ENCODE peak calls at places on chromosomes 6 and 20, in four cellular contexts. X, N, G and Z are unnamed samples.

GRCh38 chr6:41748542-41748941 is 1.3 kb upstream of the PGC start:
- DNase-seq in X (no peak), N (no peak), G (no peak), Z (no peak)

GRCh38 chr20:49351775-49352174 is 73.9 kb upstream of the ZNFX1 start:
- DNase-seq in X (no peak), N (no peak), G (no peak), Z (no peak)

GRCh38 chr6:12479885-12480284 is 189.7 kb downstream of the EDN1 start:
- DNase-seq in X (no peak), N (no peak), G (no peak), Z (peak; percentile 42)

GRCh38 chr6:51529240-51529639 is 558.2 kb downstream of the PKHD1 start:
- DNase-seq in X (no peak), N (no peak), G (no peak), Z (no peak)

GRCh38 chr6:4649728-4650127 is 126.5 kb upstream of the CDYL start:
- DNase-seq in X (no peak), N (no peak), G (no peak), Z (peak; percentile 58)

GRCh38 chr6:132126150-132126549 is 175.0 kb upstream of the CCN2 start:
- DNase-seq in X (no peak), N (no peak), G (no peak), Z (no peak)

GRCh38 chr20:31908016-31908415 is 37.6 kb downstream of the TTLL9 start:
- DNase-seq in X (no peak), N (no peak), G (no peak), Z (no peak)

GRCh38 chr6:134315974-134316391 is 1.9 kb downstream of the SGK1 start:
- DNase-seq in X (no peak), N (no peak), G (no peak), Z (no peak)

GRCh38 chr20:63592661-63593060 is 18.6 kb upstream of the HELZ2 start:
- DNase-seq in X (no peak), N (no peak), G (no peak), Z (no peak)

GRCh38 chr6:76275746-76276145 is 203.3 kb upstream of the IMPG1 start:
- DNase-seq in X (no peak), N (no peak), G (no peak), Z (no peak)

GRCh38 chr20:4091332-4092135 is 76.2 kb upstream of the RNF24 start:
- DNase-seq in X (peak; percentile 65), N (peak; percentile 74), G (peak; percentile 56), Z (peak; percentile 72)

GRCh38 chr6:169902604-169903003 is 151.2 kb downstream of the ERMARD start:
- DNase-seq in X (no peak), N (no peak), G (no peak), Z (no peak)

GRCh38 chr6:142853244-142854180 is 91.5 kb downstream of the HIVEP2 start:
- DNase-seq in X (no peak), N (no peak), G (no peak), Z (no peak)

GRCh38 chr6:161021978-161022743 is 30.6 kb downstream of the MAP3K4 start:
- DNase-seq in X (no peak), N (no peak), G (no peak), Z (no peak)

GRCh38 chr6:15137086-15137485 is 108.8 kb upstream of the JARID2 start:
- DNase-seq in X (no peak), N (no peak), G (no peak), Z (no peak)

GRCh38 chr20:52383995-52384621 is 192.5 kb upstream of the ZFP64 start:
- DNase-seq in X (no peak), N (no peak), G (no peak), Z (no peak)

GRCh38 chr6:122568865-122569264 is 41.3 kb upstream of the PKIB start:
- DNase-seq in X (no peak), N (peak; percentile 70), G (no peak), Z (no peak)

GRCh38 chr20:57968111-57968510 is 258.3 kb upstream of the PMEPA1 start:
- DNase-seq in X (no peak), N (no peak), G (no peak), Z (no peak)

GRCh38 chr6:121437861-121438651 is 2.6 kb downstream of the GJA1 start:
- DNase-seq in X (no peak), N (no peak), G (no peak), Z (peak; percentile 48)

GRCh38 chr6:156686429-156686939 is 90.7 kb upstream of the ARID1B start:
- DNase-seq in X (no peak), N (no peak), G (no peak), Z (peak; percentile 65)

GRCh38 chr6:32167154-32167760 is 2.9 kb downstream of the EGFL8 start:
- DNase-seq in X (no peak), N (no peak), G (no peak), Z (no peak)

GRCh38 chr6:10890151-10890550 is 3.3 kb downstream of the SYCP2L start:
- DNase-seq in X (no peak), N (no peak), G (no peak), Z (no peak)

GRCh38 chr6:89597988-89598387 is 40.6 kb downstream of the LYRM2 start:
- DNase-seq in X (no peak), N (no peak), G (no peak), Z (no peak)

GRCh38 chr20:15902493-15902892 is 670.8 kb downstream of the KIF16B start:
- DNase-seq in X (no peak), N (no peak), G (no peak), Z (no peak)

GRCh38 chr6:131950767-131951575 is at the start of gene CCN2:
- DNase-seq in X (peak; percentile 77), N (peak; percentile 86), G (peak; percentile 96), Z (peak; percentile 91)

GRCh38 chr6:473759-474453 is 82.4 kb downstream of the IRF4 start:
- DNase-seq in X (no peak), N (no peak), G (no peak), Z (no peak)

GRCh38 chr20:33490934-33491656 is 1.2 kb downstream of the CBFA2T2 start:
- DNase-seq in X (no peak), N (no peak), G (no peak), Z (no peak)

GRCh38 chr6:43096451-43097097 is 20.5 kb downstream of the PTK7 start:
- DNase-seq in X (peak; percentile 63), N (no peak), G (no peak), Z (no peak)

GRCh38 chr6:30071081-30071818 is 4.3 kb downstream of the PPP1R11 start:
- DNase-seq in X (no peak), N (peak; percentile 28), G (no peak), Z (peak; percentile 70)

GRCh38 chr6:72974276-72974675 is 251.0 kb downstream of the KHDC1L start:
- DNase-seq in X (no peak), N (no peak), G (no peak), Z (peak; percentile 14)

GRCh38 chr6:12196326-12196936 is 93.7 kb upstream of the EDN1 start:
- DNase-seq in X (no peak), N (no peak), G (no peak), Z (peak; percentile 59)

GRCh38 chr6:40349566-40350192 is 237.5 kb downstream of the LRFN2 start:
- DNase-seq in X (no peak), N (no peak), G (no peak), Z (no peak)

GRCh38 chr6:160426146-160426545 is 78.0 kb downstream of the SLC22A3 start:
- DNase-seq in X (no peak), N (no peak), G (no peak), Z (no peak)

GRCh38 chr6:140636237-140636636 is 1261.8 kb upstream of the CITED2 start:
- DNase-seq in X (no peak), N (no peak), G (no peak), Z (no peak)

GRCh38 chr20:44702776-44703175 is 12.4 kb upstream of the CCN5 start:
- DNase-seq in X (peak; percentile 65), N (peak; percentile 63), G (no peak), Z (no peak)

GRCh38 chr6:4253604-4254211 is 118.3 kb upstream of the ECI2 start:
- DNase-seq in X (no peak), N (peak; percentile 39), G (no peak), Z (no peak)

DNA sequence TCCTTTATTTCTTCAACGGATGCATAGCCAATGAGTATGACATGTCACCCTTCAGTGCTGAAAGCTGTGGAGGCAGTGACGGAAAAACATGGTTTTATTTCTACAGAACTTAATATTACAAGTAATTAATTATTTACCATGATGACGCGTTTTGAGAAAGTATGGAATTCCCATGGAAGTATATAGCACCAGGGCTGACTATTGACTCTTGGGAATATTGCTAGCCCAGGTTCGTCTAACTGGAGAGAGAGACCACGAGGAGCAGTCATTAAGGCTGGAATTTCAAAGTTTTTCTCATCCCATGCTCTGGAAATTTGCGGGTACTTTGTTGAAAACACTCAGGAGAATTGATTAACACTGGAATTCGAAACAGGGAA is 155.2 kb upstream of the PRSS16 start:
- DNase-seq in X (no peak), N (no peak), G (no peak), Z (no peak)
- H3K4me3 ChIP-seq in X (no peak overlapping the region), N (no peak overlapping the region), G (peak overlapping the region; percentile 49), Z (peak overlapping the region; percentile 44)

GRCh38 chr6:144159231-144159630 is 8.9 kb downstream of the STX11 start:
- DNase-seq in X (no peak), N (no peak), G (no peak), Z (no peak)
- H3K27ac ChIP-seq in X (no peak overlapping the region), N (no peak overlapping the region), G (no peak overlapping the region), Z (peak overlapping the region; percentile 84)

GRCh38 chr6:21199246-21199645 is 394.3 kb upstream of the SOX4 start:
- DNase-seq in X (no peak), N (no peak), G (peak; percentile 27), Z (no peak)
- H3K27me3 ChIP-seq in X (no peaks in the 10 kb centered on the region), N (no peaks in the 10 kb centered on the region), G (no peaks in the 10 kb centered on the region), Z (no peaks in the 10 kb centered on the region)

DNA sequence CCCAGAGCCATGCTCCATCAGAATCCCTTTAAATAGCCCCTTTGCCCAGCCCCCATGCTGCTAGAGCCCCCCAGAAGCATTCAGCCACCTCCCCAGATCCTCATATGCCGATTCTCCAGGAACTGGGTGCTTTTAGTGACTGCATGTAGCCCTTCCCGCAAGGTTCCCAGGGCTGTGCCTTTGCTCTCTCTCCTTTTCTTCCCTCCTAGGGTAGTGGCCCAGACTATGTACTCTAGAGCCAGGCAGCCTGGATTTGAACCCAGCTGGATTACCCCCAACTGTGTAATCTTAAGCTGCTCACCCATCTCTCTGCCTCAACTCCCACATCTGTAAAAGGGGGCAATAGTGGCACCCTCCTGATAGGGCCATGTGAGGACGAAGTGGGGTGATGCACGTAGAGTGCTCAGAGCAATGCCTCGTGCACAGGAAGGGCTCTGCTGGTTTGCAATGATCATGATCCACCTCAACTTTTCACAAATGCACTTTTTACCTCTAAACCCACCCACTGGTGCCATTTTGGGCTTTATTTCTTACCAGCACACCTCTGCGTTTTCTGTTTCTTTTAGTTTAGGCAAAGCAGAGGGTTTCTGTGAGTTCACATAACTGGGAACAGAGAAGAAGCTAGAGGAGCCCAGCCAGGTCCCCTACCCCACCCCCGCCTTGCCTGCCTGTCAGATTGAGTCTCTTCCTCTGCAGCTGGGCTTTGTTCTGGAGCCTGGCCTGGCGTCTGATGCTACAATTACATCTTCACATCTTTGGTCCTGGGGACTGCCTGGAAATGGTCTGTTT is 396.5 kb downstream of the RNGTT start:
- DNase-seq in X (no peak), N (no peak), G (no peak), Z (no peak)
- H3K4me3 ChIP-seq in X (no peak overlapping the region), N (no peak overlapping the region), G (no peak overlapping the region), Z (no peak overlapping the region)